ENCODE peak calls at places on chromosomes 6 and 20, in nine cellular contexts. One of them, this sample, is unnamed.

GRCh38 chr6:83258517-83258916 is 65.4 kb downstream of the RWDD2A start:
- DNase-seq in posterior cingulate gyrus: no peak
- DNase-seq in cardiac muscle cell: peak
- DNase-seq in stimulated activated CD4-positive, alpha-beta T cell treated with anti-CD3 and anti-CD28 coated beads, TNF-alpha, amount 100 ng/mL, for 48 hours: no peak
- DNase-seq in mesenteric fat pad: no peak
- DNase-seq in HS-5: no peak
- DNase-seq in colonic mucosa: no peak
- DNase-seq in HEK293T: no peak
- DNase-seq in aorta: no peak
- DNase-seq in this sample: no peak

GRCh38 chr20:41428285-41428684 is 61.7 kb upstream of the EMILIN3 start:
- DNase-seq in HS-5: peak
- DNase-seq in mesenteric fat pad: no peak
- DNase-seq in cardiac muscle cell: no peak
- DNase-seq in posterior cingulate gyrus: no peak
- DNase-seq in aorta: no peak
- DNase-seq in colonic mucosa: no peak
- DNase-seq in stimulated activated CD4-positive, alpha-beta T cell treated with anti-CD3 and anti-CD28 coated beads, TNF-alpha, amount 100 ng/mL, for 48 hours: peak
- DNase-seq in HEK293T: no peak
- DNase-seq in this sample: no peak

GRCh38 chr6:54860739-54861138 is 14.2 kb downstream of the FAM83B start:
- DNase-seq in stimulated activated CD4-positive, alpha-beta T cell treated with anti-CD3 and anti-CD28 coated beads, TNF-alpha, amount 100 ng/mL, for 48 hours: no peak
- DNase-seq in cardiac muscle cell: no peak
- DNase-seq in colonic mucosa: no peak
- DNase-seq in HS-5: no peak
- DNase-seq in HEK293T: no peak
- DNase-seq in posterior cingulate gyrus: no peak
- DNase-seq in aorta: no peak
- DNase-seq in mesenteric fat pad: no peak
- DNase-seq in this sample: no peak

GRCh38 chr20:24778585-24779031 is 170.5 kb upstream of the CST7 start:
- DNase-seq in stimulated activated CD4-positive, alpha-beta T cell treated with anti-CD3 and anti-CD28 coated beads, TNF-alpha, amount 100 ng/mL, for 48 hours: no peak
- DNase-seq in cardiac muscle cell: no peak
- DNase-seq in posterior cingulate gyrus: peak
- DNase-seq in aorta: peak
- DNase-seq in colonic mucosa: no peak
- DNase-seq in HS-5: no peak
- DNase-seq in mesenteric fat pad: peak
- DNase-seq in HEK293T: no peak
- DNase-seq in this sample: no peak

GRCh38 chr6:169340395-169340794 is 86.7 kb upstream of the THBS2 start:
- DNase-seq in colonic mucosa: peak
- DNase-seq in aorta: peak
- DNase-seq in mesenteric fat pad: no peak
- DNase-seq in stimulated activated CD4-positive, alpha-beta T cell treated with anti-CD3 and anti-CD28 coated beads, TNF-alpha, amount 100 ng/mL, for 48 hours: no peak
- DNase-seq in HS-5: no peak
- DNase-seq in cardiac muscle cell: no peak
- DNase-seq in posterior cingulate gyrus: no peak
- DNase-seq in HEK293T: no peak
- DNase-seq in this sample: no peak

GRCh38 chr6:80143312-80143960 is 37.0 kb downstream of the BCKDHB start:
- DNase-seq in colonic mucosa: peak
- DNase-seq in HS-5: peak
- DNase-seq in cardiac muscle cell: no peak
- DNase-seq in stimulated activated CD4-positive, alpha-beta T cell treated with anti-CD3 and anti-CD28 coated beads, TNF-alpha, amount 100 ng/mL, for 48 hours: no peak
- DNase-seq in mesenteric fat pad: no peak
- DNase-seq in HEK293T: no peak
- DNase-seq in posterior cingulate gyrus: no peak
- DNase-seq in aorta: peak
- DNase-seq in this sample: peak

GRCh38 chr6:72913797-72914196 is 291.9 kb downstream of the KCNQ5 start:
- DNase-seq in aorta: no peak
- DNase-seq in HEK293T: no peak
- DNase-seq in HS-5: no peak
- DNase-seq in colonic mucosa: no peak
- DNase-seq in stimulated activated CD4-positive, alpha-beta T cell treated with anti-CD3 and anti-CD28 coated beads, TNF-alpha, amount 100 ng/mL, for 48 hours: no peak
- DNase-seq in posterior cingulate gyrus: no peak
- DNase-seq in cardiac muscle cell: no peak
- DNase-seq in mesenteric fat pad: no peak
- DNase-seq in this sample: no peak

GRCh38 chr20:36181934-36182603 is 27.5 kb downstream of the EPB41L1 start:
- DNase-seq in aorta: no peak
- DNase-seq in colonic mucosa: no peak
- DNase-seq in HS-5: peak
- DNase-seq in HEK293T: no peak
- DNase-seq in posterior cingulate gyrus: no peak
- DNase-seq in stimulated activated CD4-positive, alpha-beta T cell treated with anti-CD3 and anti-CD28 coated beads, TNF-alpha, amount 100 ng/mL, for 48 hours: no peak
- DNase-seq in mesenteric fat pad: no peak
- DNase-seq in cardiac muscle cell: no peak
- DNase-seq in this sample: no peak

GRCh38 chr20:3046677-3047462 is 1.0 kb downstream of the MRPS26 start:
- DNase-seq in HEK293T: peak
- DNase-seq in mesenteric fat pad: no peak
- DNase-seq in colonic mucosa: peak
- DNase-seq in cardiac muscle cell: no peak
- DNase-seq in posterior cingulate gyrus: no peak
- DNase-seq in stimulated activated CD4-positive, alpha-beta T cell treated with anti-CD3 and anti-CD28 coated beads, TNF-alpha, amount 100 ng/mL, for 48 hours: no peak
- DNase-seq in aorta: no peak
- DNase-seq in HS-5: no peak
- DNase-seq in this sample: no peak

GRCh38 chr20:62476074-62476838 is 461 bp upstream of the GATA5 start:
- DNase-seq in colonic mucosa: no peak
- DNase-seq in stimulated activated CD4-positive, alpha-beta T cell treated with anti-CD3 and anti-CD28 coated beads, TNF-alpha, amount 100 ng/mL, for 48 hours: no peak
- DNase-seq in aorta: no peak
- DNase-seq in posterior cingulate gyrus: no peak
- DNase-seq in mesenteric fat pad: no peak
- DNase-seq in HEK293T: peak
- DNase-seq in cardiac muscle cell: peak
- DNase-seq in HS-5: no peak
- DNase-seq in this sample: no peak

GRCh38 chr20:50138120-50138478 is 15.4 kb downstream of the PEDS1 start:
- DNase-seq in stimulated activated CD4-positive, alpha-beta T cell treated with anti-CD3 and anti-CD28 coated beads, TNF-alpha, amount 100 ng/mL, for 48 hours: no peak
- DNase-seq in cardiac muscle cell: no peak
- DNase-seq in colonic mucosa: no peak
- DNase-seq in HEK293T: no peak
- DNase-seq in HS-5: no peak
- DNase-seq in posterior cingulate gyrus: no peak
- DNase-seq in aorta: no peak
- DNase-seq in mesenteric fat pad: no peak
- DNase-seq in this sample: no peak

GRCh38 chr6:118408863-118409262 is 139.2 kb upstream of the PLN start:
- DNase-seq in HS-5: no peak
- DNase-seq in stimulated activated CD4-positive, alpha-beta T cell treated with anti-CD3 and anti-CD28 coated beads, TNF-alpha, amount 100 ng/mL, for 48 hours: no peak
- DNase-seq in aorta: no peak
- DNase-seq in mesenteric fat pad: no peak
- DNase-seq in HEK293T: no peak
- DNase-seq in cardiac muscle cell: no peak
- DNase-seq in colonic mucosa: no peak
- DNase-seq in posterior cingulate gyrus: no peak
- DNase-seq in this sample: no peak

GRCh38 chr6:128271011-128271410 is 249.4 kb downstream of the PTPRK start:
- DNase-seq in colonic mucosa: no peak
- DNase-seq in HS-5: no peak
- DNase-seq in aorta: no peak
- DNase-seq in HEK293T: no peak
- DNase-seq in posterior cingulate gyrus: no peak
- DNase-seq in stimulated activated CD4-positive, alpha-beta T cell treated with anti-CD3 and anti-CD28 coated beads, TNF-alpha, amount 100 ng/mL, for 48 hours: no peak
- DNase-seq in mesenteric fat pad: no peak
- DNase-seq in cardiac muscle cell: no peak
- DNase-seq in this sample: no peak

GRCh38 chr6:106159531-106159940 is 73.4 kb downstream of the PRDM1 start:
- DNase-seq in mesenteric fat pad: no peak
- DNase-seq in aorta: no peak
- DNase-seq in cardiac muscle cell: no peak
- DNase-seq in HEK293T: no peak
- DNase-seq in posterior cingulate gyrus: no peak
- DNase-seq in HS-5: peak
- DNase-seq in colonic mucosa: no peak
- DNase-seq in stimulated activated CD4-positive, alpha-beta T cell treated with anti-CD3 and anti-CD28 coated beads, TNF-alpha, amount 100 ng/mL, for 48 hours: no peak
- DNase-seq in this sample: no peak

GRCh38 chr20:35106827-35107380 is 14.3 kb upstream of the TRPC4AP start:
- DNase-seq in mesenteric fat pad: no peak
- DNase-seq in HS-5: no peak
- DNase-seq in posterior cingulate gyrus: no peak
- DNase-seq in stimulated activated CD4-positive, alpha-beta T cell treated with anti-CD3 and anti-CD28 coated beads, TNF-alpha, amount 100 ng/mL, for 48 hours: no peak
- DNase-seq in HEK293T: no peak
- DNase-seq in aorta: no peak
- DNase-seq in cardiac muscle cell: no peak
- DNase-seq in colonic mucosa: no peak
- DNase-seq in this sample: no peak

GRCh38 chr6:133132583-133132982 is 108.6 kb upstream of the EYA4 start:
- DNase-seq in cardiac muscle cell: peak
- DNase-seq in HS-5: no peak
- DNase-seq in posterior cingulate gyrus: no peak
- DNase-seq in aorta: no peak
- DNase-seq in mesenteric fat pad: no peak
- DNase-seq in stimulated activated CD4-positive, alpha-beta T cell treated with anti-CD3 and anti-CD28 coated beads, TNF-alpha, amount 100 ng/mL, for 48 hours: no peak
- DNase-seq in colonic mucosa: no peak
- DNase-seq in HEK293T: peak
- DNase-seq in this sample: no peak

GRCh38 chr6:130620338-130620781 is 206.8 kb upstream of the SMLR1 start:
- DNase-seq in posterior cingulate gyrus: no peak
- DNase-seq in stimulated activated CD4-positive, alpha-beta T cell treated with anti-CD3 and anti-CD28 coated beads, TNF-alpha, amount 100 ng/mL, for 48 hours: no peak
- DNase-seq in cardiac muscle cell: no peak
- DNase-seq in aorta: no peak
- DNase-seq in mesenteric fat pad: no peak
- DNase-seq in colonic mucosa: no peak
- DNase-seq in HEK293T: no peak
- DNase-seq in HS-5: no peak
- DNase-seq in this sample: no peak

GRCh38 chr6:100116409-100117194 is 122.6 kb upstream of the MCHR2 start:
- DNase-seq in HS-5: no peak
- DNase-seq in cardiac muscle cell: peak
- DNase-seq in colonic mucosa: peak
- DNase-seq in HEK293T: peak
- DNase-seq in stimulated activated CD4-positive, alpha-beta T cell treated with anti-CD3 and anti-CD28 coated beads, TNF-alpha, amount 100 ng/mL, for 48 hours: no peak
- DNase-seq in posterior cingulate gyrus: no peak
- DNase-seq in aorta: no peak
- DNase-seq in mesenteric fat pad: no peak
- DNase-seq in this sample: peak

GRCh38 chr6:111258615-111259088 is 171.3 kb downstream of the SLC16A10 start:
- DNase-seq in posterior cingulate gyrus: no peak
- DNase-seq in colonic mucosa: no peak
- DNase-seq in aorta: no peak
- DNase-seq in HEK293T: no peak
- DNase-seq in cardiac muscle cell: no peak
- DNase-seq in stimulated activated CD4-positive, alpha-beta T cell treated with anti-CD3 and anti-CD28 coated beads, TNF-alpha, amount 100 ng/mL, for 48 hours: no peak
- DNase-seq in HS-5: no peak
- DNase-seq in mesenteric fat pad: no peak
- DNase-seq in this sample: no peak

GRCh38 chr6:51411726-51412125 is 593.1 kb downstream of the TFAP2B start:
- DNase-seq in colonic mucosa: no peak
- DNase-seq in HS-5: no peak
- DNase-seq in stimulated activated CD4-positive, alpha-beta T cell treated with anti-CD3 and anti-CD28 coated beads, TNF-alpha, amount 100 ng/mL, for 48 hours: no peak
- DNase-seq in HEK293T: no peak
- DNase-seq in cardiac muscle cell: no peak
- DNase-seq in mesenteric fat pad: no peak
- DNase-seq in posterior cingulate gyrus: no peak
- DNase-seq in aorta: no peak
- DNase-seq in this sample: no peak

GRCh38 chr20:11935754-11936551 is 18.3 kb downstream of the BTBD3 start:
- DNase-seq in mesenteric fat pad: no peak
- DNase-seq in colonic mucosa: no peak
- DNase-seq in posterior cingulate gyrus: no peak
- DNase-seq in stimulated activated CD4-positive, alpha-beta T cell treated with anti-CD3 and anti-CD28 coated beads, TNF-alpha, amount 100 ng/mL, for 48 hours: no peak
- DNase-seq in HS-5: no peak
- DNase-seq in cardiac muscle cell: no peak
- DNase-seq in aorta: no peak
- DNase-seq in HEK293T: no peak
- DNase-seq in this sample: no peak

GRCh38 chr6:166307082-166307980 is 861 bp downstream of the PRR18 start:
- DNase-seq in cardiac muscle cell: peak
- DNase-seq in colonic mucosa: no peak
- DNase-seq in aorta: no peak
- DNase-seq in mesenteric fat pad: no peak
- DNase-seq in HEK293T: no peak
- DNase-seq in posterior cingulate gyrus: no peak
- DNase-seq in HS-5: no peak
- DNase-seq in stimulated activated CD4-positive, alpha-beta T cell treated with anti-CD3 and anti-CD28 coated beads, TNF-alpha, amount 100 ng/mL, for 48 hours: peak
- DNase-seq in this sample: no peak

This sample was measured in occipital lobe.